ENCODE peak calls at places on chromosomes 5 and 9, in five cellular contexts. L, E, X, F and V are unnamed samples.

GRCh38 chr5:88551724-88552345 is 283.2 kb upstream of the TMEM161B start:
- DNase-seq in E (no peak), L (no peak), F (no peak), X (no peak), V (peak; percentile 52)

GRCh38 chr9:118281787-118282186 is 577.6 kb downstream of the TLR4 start:
- DNase-seq in L (no peak), X (no peak), E (no peak), F (no peak), V (no peak)

GRCh38 chr5:90555666-90556065 is 2.9 kb upstream of the ADGRV1 start:
- DNase-seq in L (no peak), F (no peak), X (no peak), E (no peak), V (no peak)

GRCh38 chr9:84371737-84372136 is 31.2 kb upstream of the SLC28A3 start:
- DNase-seq in F (no peak), E (peak; percentile 21), X (peak; percentile 72), L (no peak), V (no peak)

GRCh38 chr9:93614830-93615468 is 38.6 kb downstream of the PHF2 start:
- DNase-seq in X (no peak), L (no peak), E (no peak), F (no peak), V (no peak)

GRCh38 chr9:114899461-114899860 is 30.9 kb downstream of the TNFSF8 start:
- DNase-seq in E (no peak), L (no peak), F (no peak), X (no peak), V (no peak)

GRCh38 chr5:149855371-149855770 is 89.2 kb downstream of the PDE6A start:
- DNase-seq in L (no peak), F (no peak), X (no peak), E (no peak), V (no peak)

GRCh38 chr5:173451031-173451430 is 122.8 kb upstream of the STC2 start:
- DNase-seq in F (peak; percentile 63), E (no peak), X (no peak), L (no peak), V (peak; percentile 35)

GRCh38 chr9:80664327-80665210 is 1024.8 kb downstream of the TLE1 start:
- DNase-seq in L (no peak), E (no peak), X (no peak), F (no peak), V (no peak)

GRCh38 chr5:178454821-178455479 is 135.2 kb downstream of the COL23A1 start:
- DNase-seq in L (peak; percentile 46), E (no peak), X (no peak), F (no peak), V (no peak)

GRCh38 chr9:107170801-107171200 is 112.3 kb upstream of the RAD23B start:
- DNase-seq in F (no peak), L (no peak), E (no peak), X (no peak), V (no peak)

GRCh38 chr5:163915481-163915961 is 410.1 kb downstream of the MAT2B start:
- DNase-seq in L (no peak), F (no peak), X (no peak), E (no peak), V (peak; percentile 39)

GRCh38 chr9:12659220-12659619 is 34.0 kb upstream of the TYRP1 start:
- DNase-seq in E (no peak), L (no peak), F (no peak), X (no peak), V (no peak)

GRCh38 chr9:129406278-129407225 is 214.3 kb downstream of the C9orf50 start:
- DNase-seq in E (no peak), L (no peak), X (peak; percentile 79), F (peak; percentile 94), V (no peak)
- H3K27me3 ChIP-seq in E (no peaks in the 10 kb centered on the region), L (no peaks in the 10 kb centered on the region), X (no peaks in the 10 kb centered on the region), F (no peaks in the 10 kb centered on the region), V (no peaks in the 10 kb centered on the region)

DNA sequence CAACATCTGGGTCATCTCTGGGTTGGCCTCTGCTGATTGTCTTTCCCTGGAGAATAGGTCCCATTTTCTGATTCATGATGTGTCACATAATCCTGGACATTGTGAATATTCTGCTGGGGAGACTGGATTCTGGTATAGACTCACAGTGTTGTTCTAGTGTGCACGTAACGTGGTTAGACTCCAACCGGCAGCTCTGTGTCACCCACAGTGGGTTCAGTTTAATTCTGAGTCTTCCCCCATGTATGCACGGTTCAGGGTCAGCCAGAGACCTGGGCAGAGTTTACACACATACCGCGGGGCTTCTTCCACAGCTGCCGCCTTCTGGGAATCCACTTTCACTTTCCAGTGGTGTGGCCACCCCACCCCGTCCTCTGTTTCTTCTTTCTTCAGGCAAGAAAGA is 38.0 kb upstream of the LRRC14B start:
- DNase-seq in F (no peak), L (no peak), X (no peak), E (no peak), V (peak; percentile 2)
- H3K36me3 ChIP-seq in F (no peaks in the 10 kb centered on the region), L (no peaks in the 10 kb centered on the region), X (no peaks in the 10 kb centered on the region), E (no peaks in the 10 kb centered on the region), V (peaks cover 22% of the 10 kb centered on the region)

GRCh38 chr9:137141050-137141810 is 2.3 kb downstream of the GRIN1 start:
- DNase-seq in X (no peak), L (no peak), F (no peak), E (no peak), V (no peak)
- H3K27me3 ChIP-seq in X (peaks cover 26% of the 10 kb centered on the region), L (peaks cover 94% of the 10 kb centered on the region), F (peaks cover 77% of the 10 kb centered on the region), E (peaks cover 3% of the 10 kb centered on the region), V (peaks cover 78% of the 10 kb centered on the region)

GRCh38 chr9:130624154-130624553 is 40.2 kb upstream of the PRDM12 start:
- DNase-seq in E (no peak), L (no peak), F (no peak), X (no peak), V (no peak)
- H3K36me3 ChIP-seq in E (no peaks in the 10 kb centered on the region), L (peaks cover 86% of the 10 kb centered on the region), F (peaks cover 86% of the 10 kb centered on the region), X (peaks cover 23% of the 10 kb centered on the region), V (peaks cover 81% of the 10 kb centered on the region)

DNA sequence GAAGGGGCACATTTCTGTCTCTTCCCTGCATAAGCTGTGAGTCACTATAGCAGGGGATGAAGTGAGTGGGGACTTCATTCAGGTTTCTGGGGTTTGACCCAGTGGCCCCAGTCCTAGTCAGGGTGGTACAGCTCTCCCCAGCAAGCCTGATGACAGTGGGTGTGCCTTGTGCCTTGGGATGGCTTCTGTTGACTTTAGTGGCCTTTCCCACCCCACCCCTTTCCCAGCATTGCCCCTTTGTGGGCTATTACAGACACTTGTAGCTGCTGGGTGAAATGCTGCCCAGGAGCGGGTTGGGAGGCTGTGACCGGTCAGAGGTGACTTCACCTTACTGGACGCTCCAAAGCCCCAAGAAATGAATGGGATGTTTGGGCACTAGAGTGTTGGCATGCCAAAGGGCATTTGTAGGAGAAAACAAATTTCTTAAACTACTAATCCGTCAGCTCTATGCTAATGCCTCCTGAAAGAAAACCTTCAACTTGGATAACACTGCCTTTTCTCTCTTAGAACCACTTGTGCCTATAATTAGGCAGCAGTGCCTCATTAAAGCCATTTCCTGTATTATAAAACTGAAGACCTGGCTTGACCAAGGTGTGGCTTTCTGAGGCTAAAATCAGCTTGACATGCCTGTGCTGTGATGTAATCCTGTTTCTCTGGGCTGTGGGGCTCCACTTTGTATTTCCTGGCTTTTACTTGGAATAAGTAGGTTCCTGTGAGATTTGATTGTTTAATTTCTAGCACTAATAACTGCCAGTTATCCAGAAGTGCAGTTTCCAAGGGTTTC is 119.0 kb upstream of the SLC25A48 start:
- DNase-seq in F (no peak), L (no peak), E (no peak), X (no peak), V (peak; percentile 36)
- H3K27me3 ChIP-seq in F (peaks cover 44% of the 10 kb centered on the region), L (peaks cover 11% of the 10 kb centered on the region), E (no peaks in the 10 kb centered on the region), X (peaks cover 82% of the 10 kb centered on the region), V (no peaks in the 10 kb centered on the region)